ENCODE peak calls at places on chromosomes 12 and 14, in seven cellular contexts. Q is activated effector memory CD4-positive, alpha-beta T cell treated with anti-CD3 and anti-CD28 coated beads, Interleukin-2, amount 50 U/mL, for 16 hours; M is NCI-H1436; F is GM23248; T is omental fat pad; V is NCI-H2029 treated with DMSO at 0.1 percent for 48 hours; U is astrocyte of the spinal cord. C is an unnamed sample.

GRCh38 chr14:25049559-25050493 is at the start of gene STXBP6:
- DNase-seq in F (peak; percentile 92), U (peak; percentile 45), T (peak; percentile 28), M (no peak), V (peak; percentile 93), Q (no peak), C (no peak)

GRCh38 chr12:73659802-73660201 is 877.8 kb upstream of the ATXN7L3B start:
- DNase-seq in Q (no peak), F (no peak), U (no peak), V (no peak), T (no peak), M (no peak), C (no peak)

GRCh38 chr12:15700595-15700994 is 88.6 kb downstream of the EPS8 start:
- DNase-seq in U (peak; percentile 96), Q (no peak), M (no peak), T (no peak), F (peak; percentile 95), V (no peak), C (no peak)

GRCh38 chr14:54493293-54493692 is 4.5 kb upstream of the GMFB start:
- DNase-seq in U (no peak), F (no peak), Q (no peak), T (no peak), V (no peak), M (no peak), C (no peak)

GRCh38 chr12:96120359-96121100 is 73.6 kb upstream of the ELK3 start:
- DNase-seq in V (no peak), M (no peak), F (no peak), T (no peak), U (no peak), Q (no peak), C (no peak)

GRCh38 chr12:83691730-83692129 is 1005.0 kb downstream of the TMTC2 start:
- DNase-seq in M (no peak), F (no peak), V (no peak), T (no peak), U (no peak), Q (no peak), C (no peak)

GRCh38 chr12:124523071-124523470 is 44.3 kb downstream of the NCOR2 start:
- DNase-seq in V (no peak), T (no peak), Q (no peak), U (no peak), M (peak; percentile 58), F (peak; percentile 85), C (no peak)

GRCh38 chr12:45660330-45660729 is 69.2 kb upstream of the ARID2 start:
- DNase-seq in M (no peak), Q (no peak), F (peak; percentile 41), T (no peak), V (no peak), U (peak; percentile 76), C (no peak)

GRCh38 chr12:79983492-79983891 is 48.6 kb upstream of the PPP1R12A start:
- DNase-seq in U (peak; percentile 87), T (no peak), Q (no peak), F (peak; percentile 95), M (no peak), V (peak; percentile 87), C (no peak)

GRCh38 chr12:21989819-21990412 is 48.7 kb upstream of the ABCC9 start:
- DNase-seq in F (peak; percentile 72), U (peak; percentile 50), T (no peak), M (no peak), V (no peak), Q (no peak), C (no peak)

GRCh38 chr14:59123526-59123925 is 64.9 kb upstream of the DAAM1 start:
- DNase-seq in M (no peak), Q (no peak), F (peak; percentile 84), V (no peak), U (no peak), T (no peak), C (no peak)

GRCh38 chr14:101588990-101589389 is 27.7 kb downstream of the DIO3 start:
- DNase-seq in Q (no peak), T (no peak), F (no peak), V (no peak), M (no peak), U (no peak), C (peak; percentile 54)

GRCh38 chr12:69732088-69732487 is 6.6 kb upstream of the RAB3IP start:
- DNase-seq in T (no peak), V (no peak), F (peak; percentile 10), Q (no peak), M (no peak), U (peak; percentile 81), C (no peak)

GRCh38 chr12:64583395-64584172 is 26.7 kb upstream of the RASSF3 start:
- DNase-seq in Q (no peak), F (peak; percentile 37), T (no peak), U (no peak), V (no peak), M (no peak), C (no peak)

GRCh38 chr14:93115920-93116675 is at the start of gene ITPK1:
- DNase-seq in F (peak; percentile 87), Q (peak; percentile 84), M (peak; percentile 45), T (no peak), V (no peak), U (peak; percentile 46), C (peak; percentile 94)

GRCh38 chr14:84750763-84751554 is 779.0 kb upstream of the FLRT2 start:
- DNase-seq in T (no peak), Q (no peak), M (no peak), U (peak; percentile 81), F (no peak), V (no peak), C (no peak)